ENCODE peak calls at places on chromosomes 16 and 17, in four cellular contexts. H, S, M and G are unnamed samples.

GRCh38 chr16:67930191-67930590 is 1.5 kb downstream of the CTRL start:
- DNase-seq in H (no peak), S (no peak), M (no peak), G (no peak)

GRCh38 chr17:10182785-10183184 is 15.6 kb downstream of the GAS7 start:
- DNase-seq in H (no peak), S (no peak), M (no peak), G (no peak)

GRCh38 chr16:22621571-22622148 is 111.0 kb downstream of the NPIPB5 start:
- DNase-seq in H (no peak), S (no peak), M (no peak), G (no peak)

GRCh38 chr17:48244814-48245213 is 137.2 kb downstream of the SNX11 start:
- DNase-seq in H (no peak), S (no peak), M (peak), G (no peak)

GRCh38 chr17:43006639-43007551 is at the start of gene IFI35:
- DNase-seq in H (peak), S (peak), M (peak), G (peak)

GRCh38 chr17:14149751-14150150 is 80.4 kb downstream of the COX10 start:
- DNase-seq in H (no peak), S (no peak), M (no peak), G (peak)

GRCh38 chr17:30093463-30094147 is 23.0 kb upstream of the NSRP1 start:
- DNase-seq in H (peak), S (peak), M (peak), G (peak)

GRCh38 chr16:83336630-83337029 is 471.1 kb upstream of the HSBP1 start:
- DNase-seq in H (no peak), S (no peak), M (no peak), G (peak)

GRCh38 chr17:45812102-45812501 is 28.0 kb downstream of the CRHR1 start:
- DNase-seq in H (peak), S (no peak), M (peak), G (no peak)

GRCh38 chr16:66036775-66037715 is 329.4 kb upstream of the CDH5 start:
- DNase-seq in H (no peak), S (no peak), M (no peak), G (no peak)

GRCh38 chr16:11639925-11640899 is 28.0 kb upstream of the SNN start:
- DNase-seq in H (peak), S (no peak), M (peak), G (peak)

GRCh38 chr16:55021595-55022475 is 91.2 kb downstream of the IRX5 start:
- DNase-seq in H (peak), S (no peak), M (peak), G (no peak)

GRCh38 chr17:56751145-56751743 is 82.5 kb downstream of the C17orf67 start:
- DNase-seq in H (no peak), S (no peak), M (no peak), G (peak)
- TF ChIP-seq MYC in H (no peak), S (no peak), M (no peak), G (no peak)

GRCh38 chr16:2530629-2531318 is 434 bp downstream of the CEMP1 start:
- DNase-seq in H (no peak), S (no peak), M (no peak), G (no peak)
- TF ChIP-seq POLR2AphosphoS5 in H (no peak), S (no peak), M (no peak), G (no peak)

DNA sequence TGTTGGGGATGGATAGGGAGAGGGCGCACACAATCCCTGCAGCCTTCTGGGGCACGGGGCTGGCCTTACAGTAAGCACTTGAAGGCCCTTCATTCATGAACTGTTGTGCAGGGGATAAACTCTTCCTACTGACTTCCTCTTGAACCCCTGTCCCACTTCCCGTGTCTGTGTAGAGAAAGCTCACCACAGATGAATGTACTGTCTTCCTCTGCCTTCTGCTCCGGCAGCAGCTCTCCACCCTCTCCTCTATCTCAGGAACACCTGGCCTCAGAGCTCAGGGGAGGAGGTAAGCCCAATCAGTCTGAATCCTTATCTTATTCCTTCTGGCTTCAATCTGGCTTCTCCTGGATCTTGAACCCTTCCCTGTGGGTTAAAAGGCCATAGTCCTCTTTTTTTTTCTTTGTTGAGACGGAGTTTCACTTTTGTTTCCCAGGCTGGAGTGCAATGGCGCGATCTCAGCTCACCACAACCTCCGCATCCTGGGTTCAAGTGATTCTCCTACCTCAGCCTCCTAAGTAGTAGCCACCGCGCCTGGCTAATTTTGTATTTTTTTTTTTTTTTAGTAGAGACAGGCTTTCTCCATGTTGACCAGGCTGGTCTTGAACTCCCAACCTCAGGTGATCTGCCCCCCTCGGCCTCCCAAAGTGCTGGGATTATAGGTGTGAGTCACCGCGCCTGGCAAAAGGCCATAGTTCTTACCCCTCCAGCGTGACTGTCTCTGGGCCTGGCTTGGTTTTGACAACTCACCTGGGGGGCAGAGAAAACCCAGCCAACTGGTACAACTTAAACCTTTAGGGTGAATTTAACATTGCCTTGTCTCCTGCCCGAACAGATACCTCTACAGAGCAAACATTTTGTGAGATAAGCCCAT is 7.2 kb upstream of the SLC52A1 start:
- DNase-seq in H (no peak), S (no peak), M (peak), G (no peak)
- TF ChIP-seq MYC in H (no peak), S (no peak), M (no peak), G (no peak)

GRCh38 chr17:40123811-40124114 is 2.0 kb downstream of the MSL1 start:
- DNase-seq in H (no peak), S (no peak), M (no peak), G (peak)

GRCh38 chr17:40122944-40123810 is 1.4 kb downstream of the MSL1 start:
- DNase-seq in H (no peak), S (no peak), M (peak), G (peak)

GRCh38 chr17:40122466-40122943 is 734 bp downstream of the MSL1 start:
- DNase-seq in H (no peak), S (no peak), M (peak), G (peak)

GRCh38 chr17:40121191-40121885 is 433 bp upstream of the MSL1 start:
- DNase-seq in H (no peak), S (no peak), M (no peak), G (peak)

GRCh38 chr17:40121886-40122465 is at the start of gene MSL1:
- DNase-seq in H (peak), S (no peak), M (peak), G (peak)
- TF ChIP-seq POLR2AphosphoS5 in H (peak), S (no peak), M (peak), G (peak)

GRCh38 chr16:2533912-2534311 is 2.7 kb upstream of the CEMP1 start:
- DNase-seq in H (no peak), S (no peak), M (no peak), G (no peak)

GRCh38 chr16:2532494-2533141 is 1.4 kb upstream of the CEMP1 start:
- DNase-seq in H (peak), S (peak), M (peak), G (peak)

GRCh38 chr16:2531696-2532493 is 687 bp upstream of the CEMP1 start:
- DNase-seq in H (peak), S (peak), M (peak), G (peak)

GRCh38 chr16:2537451-2538379 is at the start of gene PDPK1:
- DNase-seq in H (peak), S (peak), M (peak), G (peak)

DNA sequence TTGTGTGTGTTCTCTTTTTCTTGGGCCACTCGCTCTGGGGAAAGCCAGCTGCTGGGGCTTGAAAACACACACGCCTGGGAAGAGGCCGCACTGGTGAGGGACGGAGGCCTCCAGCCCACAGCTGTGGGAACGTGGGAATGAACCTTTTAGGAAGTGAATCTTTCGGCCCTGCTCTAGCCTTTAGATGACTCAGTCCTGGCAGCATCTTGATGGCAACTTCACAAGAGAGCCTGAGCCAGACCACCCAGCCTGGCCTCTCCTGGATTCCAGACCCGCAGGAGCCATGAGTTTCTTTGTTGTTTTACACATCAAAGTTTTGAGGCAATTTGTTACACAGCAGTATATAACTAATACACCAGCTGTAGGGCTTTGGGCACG is 2.2 kb upstream of the PDPK1 start:
- DNase-seq in H (no peak), S (no peak), M (no peak), G (no peak)
- TF ChIP-seq MYC in H (no peak), S (no peak), M (no peak), G (no peak)

GRCh38 chr16:4624827-4625616 is 396 bp downstream of the MGRN1 start:
- DNase-seq in H (peak), S (peak), M (peak), G (peak)
- TF ChIP-seq POLR2AphosphoS5 in H (peak), S (peak), M (peak), G (peak)

GRCh38 chr17:79993390-79994221 is 42.1 kb downstream of the TBC1D16 start:
- DNase-seq in H (peak), S (no peak), M (no peak), G (no peak)
- TF ChIP-seq MYC in H (peak), S (no peak), M (peak), G (no peak)

GRCh38 chr17:6327007-6327406 is 107.9 kb downstream of the AIPL1 start:
- DNase-seq in H (no peak), S (no peak), M (no peak), G (peak)
- TF ChIP-seq POLR2AphosphoS5 in H (no peak), S (no peak), M (no peak), G (no peak)

GRCh38 chr17:65328567-65328966 is 191.4 kb downstream of the RGS9 start:
- DNase-seq in H (no peak), S (no peak), M (no peak), G (no peak)

GRCh38 chr17:65332779-65333178 is 195.6 kb downstream of the RGS9 start:
- DNase-seq in H (no peak), S (no peak), M (no peak), G (no peak)

GRCh38 chr17:65334391-65334790 is 197.2 kb downstream of the RGS9 start:
- DNase-seq in H (no peak), S (no peak), M (no peak), G (no peak)

GRCh38 chr17:65332375-65332774 is 195.2 kb downstream of the RGS9 start:
- DNase-seq in H (no peak), S (no peak), M (no peak), G (no peak)
- TF ChIP-seq MYC in H (no peak), S (no peak), M (no peak), G (no peak)